ENCODE peak calls at places on chromosome 20, in five cellular contexts. B is amniotic epithelial cell, Y is GM12865, W is HS-5, U is amniotic stem cell. M is an unnamed sample.

GRCh38 chr20:24684954-24685691 is 215.7 kb downstream of the SYNDIG1 start:
- DNase-seq in B (no peak), Y (no peak), W (no peak), U (no peak), M (no peak)

GRCh38 chr20:49260218-49260617 is 17.6 kb downstream of the ZNFX1 start:
- DNase-seq in B (no peak), Y (no peak), W (no peak), U (no peak), M (no peak)

GRCh38 chr20:43666376-43667328 is at the start of gene MYBL2:
- DNase-seq in B (peak), Y (peak), W (no peak), U (peak), M (peak)

GRCh38 chr20:54560357-54560756 is 85.0 kb downstream of the DOK5 start:
- DNase-seq in B (no peak), Y (no peak), W (no peak), U (no peak), M (no peak)

GRCh38 chr20:59165794-59166709 is 2.4 kb downstream of the ZNF831 start:
- DNase-seq in B (no peak), Y (no peak), W (no peak), U (no peak), M (peak)

GRCh38 chr20:19048898-19049889 is 163.2 kb upstream of the SLC24A3 start:
- DNase-seq in B (no peak), Y (no peak), W (no peak), U (no peak), M (no peak)

GRCh38 chr20:32934580-32934979 is 69.7 kb downstream of the SUN5 start:
- DNase-seq in B (no peak), Y (no peak), W (no peak), U (no peak), M (no peak)

GRCh38 chr20:44407402-44408184 is 52.1 kb downstream of the HNF4A start:
- DNase-seq in B (peak), Y (no peak), W (no peak), U (no peak), M (no peak)

GRCh38 chr20:42191140-42191860 is 573.1 kb upstream of the CHD6 start:
- DNase-seq in B (no peak), Y (no peak), W (no peak), U (no peak), M (no peak)

GRCh38 chr20:48157970-48158369 is 372.7 kb upstream of the SULF2 start:
- DNase-seq in B (peak), Y (no peak), W (no peak), U (no peak), M (no peak)

GRCh38 chr20:31523361-31524283 is 9.4 kb downstream of the HM13 start:
- DNase-seq in B (peak), Y (no peak), W (no peak), U (no peak), M (no peak)

GRCh38 chr20:44496976-44497375 is 21.3 kb downstream of the TTPAL start:
- DNase-seq in B (peak), Y (peak), W (peak), U (peak), M (no peak)

GRCh38 chr20:20010639-20011500 is 6.3 kb upstream of the NAA20 start:
- DNase-seq in B (peak), Y (no peak), W (no peak), U (peak), M (no peak)

GRCh38 chr20:54062812-54063280 is 7.5 kb downstream of the BCAS1 start:
- DNase-seq in B (peak), Y (peak), W (peak), U (no peak), M (no peak)

GRCh38 chr20:5614506-5614905 is 135.7 kb upstream of the SHLD1 start:
- DNase-seq in B (no peak), Y (no peak), W (no peak), U (no peak), M (no peak)

GRCh38 chr20:23078351-23078993 is 7.7 kb downstream of the CD93 start:
- DNase-seq in B (peak), Y (no peak), W (no peak), U (no peak), M (no peak)

GRCh38 chr20:52469143-52469542 is 277.6 kb upstream of the ZFP64 start:
- DNase-seq in B (no peak), Y (no peak), W (no peak), U (no peak), M (no peak)

GRCh38 chr20:36285746-36286447 is 20.2 kb upstream of the DLGAP4 start:
- DNase-seq in B (no peak), Y (no peak), W (no peak), U (no peak), M (no peak)

GRCh38 chr20:7976015-7976414 is 35.8 kb upstream of the HAO1 start:
- DNase-seq in B (no peak), Y (no peak), W (no peak), U (no peak), M (no peak)

GRCh38 chr20:20554951-20555350 is 157.5 kb downstream of the RALGAPA2 start:
- DNase-seq in B (no peak), Y (no peak), W (no peak), U (no peak), M (no peak)

GRCh38 chr20:17866234-17867001 is 102.2 kb downstream of the SNX5 start:
- DNase-seq in B (no peak), Y (no peak), W (no peak), U (no peak), M (no peak)

GRCh38 chr20:21230686-21231085 is 72.4 kb upstream of the XRN2 start:
- DNase-seq in B (no peak), Y (no peak), W (no peak), U (no peak), M (no peak)

GRCh38 chr20:34713194-34713943 is 9.2 kb downstream of the TP53INP2 start:
- DNase-seq in B (peak), Y (peak), W (peak), U (peak), M (no peak)

GRCh38 chr20:57124800-57125399 is 141.5 kb downstream of the BMP7 start:
- DNase-seq in B (no peak), Y (peak), W (no peak), U (no peak), M (no peak)

GRCh38 chr20:47330933-47331708 is 25.4 kb downstream of the ZMYND8 start:
- DNase-seq in B (peak), Y (no peak), W (peak), U (no peak), M (no peak)

GRCh38 chr20:49747707-49748524 is 34.2 kb upstream of the B4GALT5 start:
- DNase-seq in B (peak), Y (peak), W (no peak), U (no peak), M (no peak)

GRCh38 chr20:20568604-20569205 is 143.7 kb downstream of the RALGAPA2 start:
- DNase-seq in B (peak), Y (peak), W (no peak), U (peak), M (peak)

GRCh38 chr20:58102252-58102651 is 126.2 kb downstream of the ANKRD60 start:
- DNase-seq in B (peak), Y (no peak), W (no peak), U (no peak), M (no peak)

GRCh38 chr20:54510546-54511129 is 35.2 kb downstream of the DOK5 start:
- DNase-seq in B (no peak), Y (no peak), W (no peak), U (no peak), M (no peak)

GRCh38 chr20:45444050-45444449 is 25.5 kb upstream of the WFDC2 start:
- DNase-seq in B (no peak), Y (no peak), W (no peak), U (no peak), M (peak)

GRCh38 chr20:14055127-14055742 is 59.9 kb downstream of the MACROD2 start:
- DNase-seq in B (peak), Y (peak), W (peak), U (peak), M (no peak)

GRCh38 chr20:10316582-10316981 is 98.0 kb downstream of the SNAP25 start:
- DNase-seq in B (peak), Y (peak), W (no peak), U (no peak), M (no peak)

GRCh38 chr20:63775096-63775978 is 35.8 kb downstream of the SLC2A4RG start:
- DNase-seq in B (no peak), Y (no peak), W (no peak), U (no peak), M (no peak)

M was measured in effector memory CD8-positive, alpha-beta T cell.